ENCODE peak calls at places on chromosome 6, in eight cellular contexts. J is cardiac fibroblast, V is thoracic aorta, R is PC-3, F is fibroblast of the aortic adventitia, P is AG04450, C is A549, L is pancreas. I is an unnamed sample.

GRCh38 chr6:121697921-121698320 is 262.5 kb downstream of the GJA1 start:
- DNase-seq in R (no peak), F (no peak), C (no peak), L (no peak), P (no peak), J (no peak), V (no peak), I (no peak)

GRCh38 chr6:34484899-34485298 is 19.0 kb downstream of the PACSIN1 start:
- DNase-seq in P (no peak), F (no peak), V (no peak), R (peak), L (no peak), J (no peak), C (no peak), I (peak)

GRCh38 chr6:6736753-6737654 is 148.5 kb downstream of the LY86 start:
- DNase-seq in R (no peak), P (no peak), L (no peak), C (no peak), F (peak), J (peak), V (no peak), I (no peak)

GRCh38 chr6:145836767-145837166 is 22.2 kb upstream of the FBXO30 start:
- DNase-seq in L (no peak), R (no peak), F (peak), C (no peak), P (no peak), J (no peak), V (no peak), I (no peak)

GRCh38 chr6:162497371-162497770 is 230.2 kb downstream of the PRKN start:
- DNase-seq in R (no peak), V (no peak), L (no peak), C (no peak), F (no peak), J (no peak), P (no peak), I (no peak)

GRCh38 chr6:101747711-101748110 is 354.2 kb downstream of the GRIK2 start:
- DNase-seq in L (no peak), J (no peak), F (peak), V (no peak), C (no peak), R (no peak), P (no peak), I (no peak)

GRCh38 chr6:15038013-15038791 is 207.7 kb upstream of the JARID2 start:
- DNase-seq in P (no peak), C (no peak), L (no peak), F (no peak), J (no peak), V (no peak), R (no peak), I (no peak)

GRCh38 chr6:134138226-134138975 is 86.0 kb upstream of the SLC2A12 start:
- DNase-seq in P (no peak), V (no peak), L (no peak), C (no peak), J (peak), R (no peak), F (peak), I (no peak)

GRCh38 chr6:80769101-80769500 is 662.6 kb downstream of the BCKDHB start:
- DNase-seq in L (no peak), F (peak), C (no peak), R (peak), V (no peak), P (peak), J (peak), I (no peak)

GRCh38 chr6:26273673-26274595 is 91.1 kb upstream of the BTN3A2 start:
- DNase-seq in P (no peak), R (no peak), C (no peak), F (peak), J (no peak), V (no peak), L (no peak), I (peak)

GRCh38 chr6:33765368-33765767 is 18.7 kb upstream of the IP6K3 start:
- DNase-seq in R (no peak), L (no peak), P (no peak), C (no peak), V (no peak), J (no peak), F (no peak), I (no peak)

GRCh38 chr6:36130672-36131516 is 581 bp downstream of the MAPK13 start:
- DNase-seq in F (no peak), V (no peak), P (no peak), C (no peak), L (peak), R (peak), J (peak), I (peak)

GRCh38 chr6:127069659-127070279 is 48.7 kb upstream of the RSPO3 start:
- DNase-seq in C (peak), F (peak), P (no peak), R (peak), L (no peak), V (no peak), J (peak), I (no peak)

GRCh38 chr6:46882622-46883021 is 39.1 kb downstream of the ADGRF5 start:
- DNase-seq in R (no peak), P (no peak), C (no peak), V (no peak), L (no peak), F (no peak), J (no peak), I (no peak)

GRCh38 chr6:47033029-47033796 is 8.9 kb downstream of the ADGRF1 start:
- DNase-seq in V (no peak), F (no peak), L (no peak), C (no peak), J (no peak), R (no peak), P (no peak), I (no peak)

GRCh38 chr6:158222066-158222465 is 53.9 kb downstream of the GTF2H5 start:
- DNase-seq in V (no peak), C (no peak), P (no peak), L (no peak), J (no peak), R (no peak), F (no peak), I (no peak)

GRCh38 chr6:41039060-41039998 is at the start of gene UNC5CL:
- DNase-seq in C (peak), P (no peak), F (peak), R (peak), J (peak), L (no peak), V (no peak), I (no peak)

GRCh38 chr6:125153541-125154183 is at the start of gene TPD52L1:
- DNase-seq in R (peak), P (no peak), L (peak), C (peak), J (peak), V (peak), F (peak), I (peak)

GRCh38 chr6:118288355-118289124 is 259.6 kb upstream of the PLN start:
- DNase-seq in V (no peak), F (peak), R (peak), L (no peak), P (no peak), C (no peak), J (peak), I (no peak)

GRCh38 chr6:40810176-40810575 is 223.0 kb upstream of the LRFN2 start:
- DNase-seq in L (no peak), F (no peak), P (no peak), R (peak), J (no peak), C (peak), V (no peak), I (no peak)

GRCh38 chr6:157990321-157991066 is 8.8 kb downstream of the SYNJ2 start:
- DNase-seq in C (no peak), P (no peak), V (no peak), F (no peak), J (peak), L (no peak), R (no peak), I (no peak)

GRCh38 chr6:37145443-37145842 is 24.5 kb upstream of the PIM1 start:
- DNase-seq in R (no peak), F (no peak), C (no peak), P (no peak), J (no peak), L (no peak), V (no peak), I (no peak)

GRCh38 chr6:31186052-31186734 is 15.7 kb upstream of the POU5F1 start:
- DNase-seq in P (no peak), L (peak), R (no peak), C (peak), V (no peak), J (peak), F (peak), I (no peak)

GRCh38 chr6:70849348-70850069 is 107.4 kb downstream of the B3GAT2 start:
- DNase-seq in C (no peak), L (no peak), F (peak), P (peak), R (peak), V (no peak), J (peak), I (no peak)

GRCh38 chr6:27871919-27872633 is 40.1 kb downstream of the OR2B2 start:
- DNase-seq in L (peak), J (peak), C (peak), F (peak), V (no peak), R (no peak), P (peak), I (peak)

GRCh38 chr6:152948150-152948768 is 34.6 kb downstream of the FBXO5 start:
- DNase-seq in V (no peak), R (peak), C (peak), J (peak), F (peak), P (peak), L (no peak), I (no peak)

GRCh38 chr6:123393333-123393732 is 243.4 kb downstream of the TRDN start:
- DNase-seq in P (no peak), R (peak), L (no peak), C (peak), V (no peak), F (peak), J (peak), I (no peak)

GRCh38 chr6:156773476-156773875 is 3.7 kb upstream of the ARID1B start:
- DNase-seq in L (no peak), R (no peak), J (no peak), F (no peak), P (no peak), C (no peak), V (no peak), I (no peak)
- H3K4me3 ChIP-seq in L (no peak), R (no peak), J (no peak), F (no peak), P (no peak), C (no peak), V (no peak), I (no peak)

DNA sequence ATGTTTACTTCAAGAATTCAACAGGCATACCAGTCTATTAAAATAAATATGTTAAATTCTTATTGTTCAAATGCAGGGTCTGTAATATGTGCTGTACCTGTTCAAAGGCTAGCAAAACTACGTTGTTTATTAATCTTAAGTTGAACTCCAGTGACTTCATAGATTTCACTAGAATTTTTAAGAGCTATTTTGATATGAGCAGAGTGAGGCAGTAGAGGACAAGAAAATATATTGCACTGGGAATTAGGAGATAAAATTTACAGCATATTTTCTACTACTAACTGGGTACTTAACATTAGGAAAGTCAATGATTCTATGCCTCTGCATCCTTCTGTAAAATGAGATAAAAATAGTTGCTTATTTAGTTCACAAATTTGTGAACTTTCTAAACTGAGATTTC is 162.2 kb upstream of the BMP5 start:
- DNase-seq in F (peak), L (no peak), P (no peak), C (no peak), V (no peak), R (no peak), J (no peak), I (no peak)
- TF ChIP-seq CTCF in F (peak), L (no peak), P (no peak), C (no peak), V (no peak), R (peak), J (no peak), I (no peak)

DNA sequence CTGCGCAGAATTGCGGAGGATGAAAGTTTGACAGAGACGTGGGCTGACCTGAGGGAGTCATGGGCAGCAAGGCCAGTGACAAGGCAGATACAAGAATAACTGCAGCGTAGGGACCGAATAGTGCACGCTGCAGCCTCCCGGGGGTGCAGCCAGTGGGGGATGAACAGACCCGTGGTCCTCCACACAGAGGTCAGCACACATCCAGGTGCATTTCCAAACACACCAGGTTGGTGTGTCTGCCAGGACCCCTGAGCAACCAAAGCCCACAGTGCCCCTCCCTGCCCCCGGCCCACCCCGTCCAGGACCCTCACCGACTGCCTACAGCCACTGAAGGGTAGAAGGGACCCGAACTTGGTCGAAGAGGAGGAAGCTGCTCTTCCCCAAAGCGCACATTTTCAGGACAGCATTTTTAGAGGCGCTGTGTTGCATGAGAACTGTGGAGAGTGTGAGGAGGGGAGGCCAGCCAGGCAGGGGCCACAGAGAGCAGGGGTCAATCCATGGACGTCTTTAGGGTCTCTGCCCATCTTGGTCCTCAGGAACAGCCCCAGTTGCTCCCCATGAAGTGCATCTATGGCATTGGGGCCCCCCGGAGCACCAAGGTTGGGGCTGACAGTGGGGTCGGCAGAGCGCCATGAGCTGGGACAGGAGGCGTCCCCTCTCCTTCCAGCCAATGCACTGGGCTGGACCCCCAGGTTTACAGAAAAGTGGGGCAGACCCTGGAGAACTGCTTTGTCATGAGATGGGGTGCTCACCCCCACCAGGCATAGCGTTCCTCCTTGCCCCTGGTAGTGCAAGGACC is 157.8 kb upstream of the AFDN start:
- DNase-seq in J (no peak), V (no peak), C (no peak), F (no peak), L (no peak), R (no peak), P (no peak), I (no peak)
- H3K4me3 ChIP-seq in J (no peak), V (no peak), C (no peak), F (no peak), L (no peak), R (no peak), P (no peak), I (no peak)

GRCh38 chr6:108132863-108133262 is 33.0 kb upstream of the NR2E1 start:
- DNase-seq in J (no peak), C (no peak), P (no peak), L (no peak), R (no peak), F (no peak), V (no peak), I (no peak)

GRCh38 chr6:108127826-108128225 is 38.0 kb upstream of the NR2E1 start:
- DNase-seq in J (peak), L (no peak), P (no peak), V (no peak), F (no peak), C (peak), R (peak), I (no peak)

GRCh38 chr6:108134213-108134973 is 31.4 kb upstream of the NR2E1 start:
- DNase-seq in R (no peak), P (no peak), J (no peak), F (no peak), V (no peak), L (no peak), C (no peak), I (no peak)

DNA sequence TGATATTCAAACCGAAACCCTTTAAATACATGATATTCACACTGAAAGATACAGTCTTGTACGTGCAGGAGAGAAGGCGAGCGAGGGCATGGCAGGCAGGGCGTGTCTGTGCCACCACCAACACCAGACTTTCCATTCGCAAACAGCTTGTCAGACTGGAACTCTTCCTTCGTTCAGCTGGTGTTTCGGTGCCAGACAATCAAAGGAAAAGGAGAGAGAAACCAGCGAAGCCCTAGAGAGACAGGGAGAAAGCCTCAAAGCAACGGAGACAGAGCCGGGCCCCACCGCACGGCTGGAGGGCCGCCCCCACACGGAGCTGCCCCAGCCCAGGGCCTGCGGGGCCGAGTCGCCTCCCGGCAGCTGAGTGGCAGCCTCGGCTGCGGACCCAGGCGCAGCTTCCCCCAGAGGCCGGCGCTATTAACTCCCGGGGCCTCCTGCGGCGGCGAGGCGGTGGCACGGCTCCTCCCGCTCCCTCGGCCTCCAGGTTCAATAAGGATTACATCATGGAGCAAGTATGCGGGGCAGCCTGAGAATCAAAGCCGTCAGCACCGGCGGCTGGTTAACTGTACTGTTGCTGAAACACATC is 32.1 kb upstream of the NR2E1 start:
- DNase-seq in C (peak), P (peak), L (peak), V (no peak), R (peak), J (peak), F (peak), I (no peak)
- TF ChIP-seq CTCF in C (no peak), P (peak), L (no peak), V (peak), R (no peak), J (no peak), F (no peak), I (no peak)

DNA sequence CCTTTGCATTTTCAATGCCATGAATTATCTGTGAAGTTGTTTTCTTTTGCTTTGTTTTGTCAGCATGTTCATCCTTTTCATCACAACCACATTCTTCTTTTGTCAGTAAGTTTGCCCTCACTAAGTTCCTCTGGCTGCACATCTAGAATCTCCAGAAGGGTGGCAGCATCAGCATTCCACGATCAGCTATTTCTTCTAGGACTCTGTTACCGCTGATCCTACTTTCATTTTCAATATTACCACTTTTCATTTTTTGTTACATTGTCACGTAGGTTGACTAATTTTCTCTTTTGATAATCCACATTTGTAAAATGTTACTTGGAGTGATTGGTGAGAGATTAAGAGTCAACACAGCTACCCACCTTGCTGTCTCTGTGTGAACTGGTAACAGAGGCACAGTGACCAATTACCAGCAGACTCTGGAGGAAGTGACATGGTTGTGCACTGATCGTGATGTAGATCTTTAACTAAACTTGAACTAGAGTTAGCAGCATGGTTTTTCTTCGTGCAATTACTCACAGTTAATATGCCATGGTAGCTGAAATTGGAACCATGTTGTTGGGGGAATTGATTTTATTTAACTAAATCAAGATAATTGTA is 307.9 kb upstream of the SLC35B3 start:
- DNase-seq in C (peak), F (no peak), P (no peak), R (no peak), J (no peak), L (no peak), V (no peak), I (no peak)
- H3K4me3 ChIP-seq in C (peak), F (no peak), P (no peak), R (peak), J (no peak), L (peak), V (peak), I (peak)

I was measured in GM06990.